ENCODE peak calls at places on chromosomes 1 and 21, in six cellular contexts. Z, V, K, N, R and S are unnamed samples.

GRCh38 chr1:225541383-225541782 is 111.5 kb downstream of the ENAH start:
- DNase-seq in Z (no peak), V (no peak), R (no peak), N (no peak), K (no peak), S (no peak)

GRCh38 chr1:225468270-225469020 is 40.6 kb upstream of the LBR start:
- DNase-seq in K (no peak), R (no peak), V (no peak), N (peak), Z (no peak), S (peak)

GRCh38 chr21:41685511-41686149 is 81.2 kb downstream of the RIPK4 start:
- DNase-seq in N (no peak), K (no peak), Z (no peak), V (no peak), R (no peak), S (no peak)

GRCh38 chr21:39000496-39000895 is 182.8 kb downstream of the PSMG1 start:
- DNase-seq in R (no peak), N (no peak), V (no peak), K (no peak), Z (no peak), S (no peak)

GRCh38 chr1:94961582-94961981 is 34.7 kb upstream of the CNN3 start:
- DNase-seq in Z (no peak), K (no peak), R (no peak), N (no peak), V (no peak), S (no peak)

GRCh38 chr1:161791889-161792655 is 26.0 kb downstream of the ATF6 start:
- DNase-seq in K (no peak), Z (peak), N (no peak), V (no peak), R (no peak), S (no peak)

GRCh38 chr1:150233359-150234308 is 2.3 kb downstream of the ANP32E start:
- DNase-seq in K (no peak), V (no peak), R (no peak), Z (no peak), N (peak), S (no peak)

GRCh38 chr1:4653328-4653660 is 1.1 kb upstream of the AJAP1 start:
- DNase-seq in N (no peak), R (no peak), V (no peak), Z (no peak), K (no peak), S (peak)

GRCh38 chr1:184716158-184716557 is 38.5 kb downstream of the EDEM3 start:
- DNase-seq in R (no peak), V (no peak), N (no peak), Z (peak), K (no peak), S (no peak)

GRCh38 chr1:243539636-243540035 is 283.8 kb downstream of the SDCCAG8 start:
- DNase-seq in V (no peak), R (no peak), Z (no peak), K (no peak), N (no peak), S (no peak)

GRCh38 chr1:66436378-66437135 is 97.4 kb upstream of the SGIP1 start:
- DNase-seq in N (peak), V (no peak), R (peak), Z (peak), K (no peak), S (no peak)

GRCh38 chr1:63124666-63125191 is 197.6 kb upstream of the FOXD3 start:
- DNase-seq in R (no peak), K (no peak), N (no peak), Z (peak), V (no peak), S (no peak)

GRCh38 chr21:45293214-45293725 is 5.6 kb upstream of the POFUT2 start:
- DNase-seq in V (no peak), N (no peak), K (no peak), Z (no peak), R (no peak), S (no peak)

GRCh38 chr1:98693385-98693784 is 31.9 kb downstream of the SNX7 start:
- DNase-seq in K (no peak), N (no peak), R (no peak), V (no peak), Z (no peak), S (no peak)

GRCh38 chr21:41673596-41674335 is 93.1 kb downstream of the RIPK4 start:
- DNase-seq in R (no peak), Z (no peak), V (no peak), K (no peak), N (no peak), S (no peak)

GRCh38 chr21:16315223-16315622 is 585.4 kb downstream of the USP25 start:
- DNase-seq in R (no peak), V (no peak), N (no peak), K (no peak), Z (no peak), S (no peak)

GRCh38 chr1:241702436-241702835 is 50.4 kb downstream of the WDR64 start:
- DNase-seq in Z (peak), K (no peak), R (no peak), N (no peak), V (no peak), S (no peak)

GRCh38 chr1:155186266-155186954 is 12.8 kb downstream of the TRIM46 start:
- DNase-seq in K (no peak), Z (no peak), N (no peak), V (no peak), R (no peak), S (peak)

GRCh38 chr1:192977089-192977706 is 82.0 kb downstream of the UCHL5 start:
- DNase-seq in Z (no peak), N (no peak), R (no peak), V (no peak), K (no peak), S (no peak)

GRCh38 chr1:204400893-204401510 is 10.6 kb downstream of the PPP1R15B start:
- DNase-seq in V (no peak), K (no peak), R (no peak), Z (no peak), N (no peak), S (no peak)

GRCh38 chr21:42063206-42063577 is 7.9 kb upstream of the UMODL1 start:
- DNase-seq in N (peak), R (no peak), V (no peak), Z (no peak), K (no peak), S (peak)

GRCh38 chr1:113109908-113110554 is 37.0 kb downstream of the LRIG2 start:
- DNase-seq in K (no peak), R (no peak), V (no peak), N (no peak), Z (peak), S (no peak)

GRCh38 chr1:119582801-119583200 is 65.3 kb downstream of the ZNF697 start:
- DNase-seq in V (no peak), Z (peak), N (no peak), R (peak), K (no peak), S (no peak)

GRCh38 chr1:172637522-172637921 is 21.4 kb upstream of the FASLG start:
- DNase-seq in Z (peak), V (no peak), N (peak), K (no peak), R (no peak), S (no peak)

GRCh38 chr1:199612976-199613774 is 414.3 kb upstream of the NR5A2 start:
- DNase-seq in K (no peak), V (no peak), Z (peak), R (no peak), N (no peak), S (no peak)

GRCh38 chr1:167713330-167714081 is 8.3 kb upstream of the MPZL1 start:
- DNase-seq in R (no peak), N (peak), V (no peak), K (no peak), Z (no peak), S (peak)

GRCh38 chr1:239353536-239353935 is 32.8 kb upstream of the CHRM3 start:
- DNase-seq in R (no peak), Z (no peak), V (no peak), K (no peak), N (no peak), S (no peak)

GRCh38 chr1:88697503-88697902 is 13.4 kb downstream of the PKN2 start:
- DNase-seq in K (no peak), V (no peak), R (no peak), Z (peak), N (no peak), S (no peak)

GRCh38 chr1:185207178-185207577 is 50.2 kb downstream of the SWT1 start:
- DNase-seq in R (no peak), Z (no peak), V (no peak), K (no peak), N (no peak), S (no peak)

GRCh38 chr1:107110346-107110745 is 30.5 kb upstream of the NTNG1 start:
- DNase-seq in K (no peak), V (no peak), R (no peak), N (no peak), Z (no peak), S (no peak)

GRCh38 chr1:202107801-202108731 is 14.7 kb upstream of the GPR37L1 start:
- DNase-seq in Z (no peak), V (no peak), R (no peak), N (no peak), K (no peak), S (no peak)